ENCODE peak calls at places on chromosomes 6 and 20, in five cellular contexts. U is NCI-H2029, X is glomerular endothelial cell, Y is pons, Z is T-helper 9 cell. J is an unnamed sample.

GRCh38 chr6:36897629-36898028 is 11.9 kb downstream of the C6orf89 start:
- DNase-seq in Z (no peak), X (no peak), U (no peak), Y (no peak), J (no peak)

GRCh38 chr6:135946674-135947073 is 95.2 kb downstream of the PDE7B start:
- DNase-seq in Z (no peak), Y (no peak), X (no peak), U (no peak), J (no peak)

GRCh38 chr20:16505894-16506293 is 67.4 kb downstream of the KIF16B start:
- DNase-seq in X (no peak), Y (no peak), Z (no peak), U (no peak), J (no peak)

GRCh38 chr6:18269253-18269652 is 4.9 kb upstream of the DEK start:
- DNase-seq in U (no peak), Z (no peak), Y (no peak), X (no peak), J (no peak)

GRCh38 chr6:116971959-116972358 is 94.9 kb downstream of the RFX6 start:
- DNase-seq in Y (peak), X (peak), U (peak), Z (no peak), J (peak)

GRCh38 chr20:36043892-36044515 is 75.6 kb downstream of the CNBD2 start:
- DNase-seq in X (no peak), U (no peak), Y (no peak), Z (no peak), J (no peak)

GRCh38 chr6:22147469-22147815 is 149.4 kb downstream of the PRL start:
- DNase-seq in Y (no peak), Z (no peak), X (no peak), U (no peak), J (no peak)

GRCh38 chr20:63582382-63583063 is 8.5 kb upstream of the HELZ2 start:
- DNase-seq in U (no peak), Y (no peak), X (no peak), Z (no peak), J (no peak)

GRCh38 chr6:132598473-132598872 is 8.9 kb upstream of the TAAR5 start:
- DNase-seq in X (no peak), Y (no peak), Z (no peak), U (no peak), J (no peak)

GRCh38 chr6:1029196-1029595 is 282.7 kb upstream of the FOXQ1 start:
- DNase-seq in Y (no peak), X (no peak), U (peak), Z (no peak), J (no peak)

GRCh38 chr6:84243240-84243639 is 15.8 kb upstream of the CEP162 start:
- DNase-seq in Y (no peak), U (no peak), X (no peak), Z (no peak), J (no peak)

GRCh38 chr6:78947962-78948361 is 80.6 kb downstream of the IRAK1BP1 start:
- DNase-seq in U (no peak), Y (no peak), Z (no peak), X (no peak), J (no peak)

GRCh38 chr6:2492686-2493523 is 247.5 kb upstream of the GMDS start:
- DNase-seq in Y (no peak), U (no peak), X (no peak), Z (no peak), J (no peak)

GRCh38 chr6:26109776-26110175 is 22.5 kb downstream of the HFE start:
- DNase-seq in Z (no peak), U (no peak), X (no peak), Y (no peak), J (no peak)

GRCh38 chr6:1678201-1678600 is 68.5 kb downstream of the FOXC1 start:
- DNase-seq in U (peak), X (no peak), Z (no peak), Y (no peak), J (no peak)

GRCh38 chr6:148200302-148200701 is 142.3 kb upstream of the SASH1 start:
- DNase-seq in Z (no peak), Y (peak), U (no peak), X (no peak), J (no peak)

GRCh38 chr20:21315138-21315537 is 12.0 kb downstream of the XRN2 start:
- DNase-seq in X (no peak), U (no peak), Z (no peak), Y (no peak), J (no peak)

GRCh38 chr20:62898093-62898964 is 28.0 kb downstream of the DIDO1 start:
- DNase-seq in Z (no peak), U (no peak), Y (no peak), X (no peak), J (peak)

GRCh38 chr20:62473717-62474584 is 1.8 kb downstream of the GATA5 start:
- DNase-seq in Y (no peak), X (no peak), U (no peak), Z (no peak), J (no peak)

J was measured in G401.